ENCODE peak calls at places on chromosomes 11 and 22, in nine cellular contexts. L, X, Y, Z, J, V, I, F and W are unnamed samples.

GRCh38 chr22:46290843-46291785 is 5.6 kb upstream of the GTSE1 start:
- DNase-seq in L (no peak), X (no peak), Y (no peak), Z (no peak), J (no peak), V (no peak), I (no peak), F (no peak), W (no peak)

GRCh38 chr22:48536691-48537591 is 1290.7 kb downstream of the BRD1 start:
- DNase-seq in L (no peak), X (no peak), Y (no peak), Z (peak), J (no peak), V (no peak), I (no peak), F (no peak), W (no peak)

GRCh38 chr11:41963406-41963805 is 504.0 kb upstream of the LRRC4C start:
- DNase-seq in L (no peak), X (no peak), Y (no peak), Z (no peak), J (no peak), V (no peak), I (no peak), F (no peak), W (no peak)

GRCh38 chr11:45181595-45182550 is 35.4 kb downstream of the PRDM11 start:
- DNase-seq in L (no peak), X (no peak), Y (no peak), Z (no peak), J (no peak), V (no peak), I (no peak), F (no peak), W (no peak)

GRCh38 chr11:74663315-74663714 is 67.9 kb downstream of the CHRDL2 start:
- DNase-seq in L (no peak), X (no peak), Y (no peak), Z (no peak), J (no peak), V (no peak), I (no peak), F (no peak), W (no peak)

GRCh38 chr22:28348613-28349012 is 331.0 kb downstream of the TTC28 start:
- DNase-seq in L (no peak), X (no peak), Y (no peak), Z (no peak), J (no peak), V (no peak), I (no peak), F (no peak), W (no peak)

GRCh38 chr11:69499216-69499945 is 17.9 kb downstream of the LINC01488 start:
- DNase-seq in L (no peak), X (no peak), Y (peak), Z (no peak), J (no peak), V (no peak), I (no peak), F (no peak), W (no peak)

GRCh38 chr22:29751139-29751538 is 15.7 kb downstream of the ZMAT5 start:
- DNase-seq in L (peak), X (no peak), Y (no peak), Z (no peak), J (peak), V (no peak), I (no peak), F (no peak), W (no peak)

GRCh38 chr11:44563716-44564115 is 1.7 kb upstream of the CD82 start:
- DNase-seq in L (peak), X (peak), Y (no peak), Z (no peak), J (peak), V (no peak), I (no peak), F (no peak), W (no peak)

GRCh38 chr11:66338276-66339162 is 2.3 kb upstream of the RIN1 start:
- DNase-seq in L (no peak), X (no peak), Y (peak), Z (no peak), J (no peak), V (no peak), I (no peak), F (no peak), W (no peak)

GRCh38 chr11:60950024-60950423 is 2.0 kb downstream of the SLC15A3 start:
- DNase-seq in L (no peak), X (no peak), Y (no peak), Z (no peak), J (no peak), V (no peak), I (no peak), F (no peak), W (no peak)

GRCh38 chr11:57900315-57900714 is 123.4 kb upstream of the OR9Q1 start:
- DNase-seq in L (no peak), X (no peak), Y (no peak), Z (no peak), J (no peak), V (no peak), I (no peak), F (no peak), W (no peak)

GRCh38 chr22:37546436-37547248 is 13.6 kb upstream of the CDC42EP1 start:
- DNase-seq in L (peak), X (no peak), Y (peak), Z (no peak), J (peak), V (no peak), I (no peak), F (no peak), W (peak)

GRCh38 chr11:34516247-34517040 is 2.9 kb upstream of the ELF5 start:
- DNase-seq in L (no peak), X (no peak), Y (no peak), Z (no peak), J (no peak), V (no peak), I (no peak), F (no peak), W (no peak)

GRCh38 chr22:24434472-24435322 is 7.3 kb downstream of the ADORA2A start:
- DNase-seq in L (peak), X (no peak), Y (no peak), Z (peak), J (peak), V (no peak), I (peak), F (peak), W (no peak)

GRCh38 chr11:2771758-2772466 is 72.1 kb upstream of the KCNQ1OT1 start:
- DNase-seq in L (no peak), X (no peak), Y (peak), Z (no peak), J (no peak), V (peak), I (no peak), F (no peak), W (peak)

GRCh38 chr22:31615940-31616314 is 46.1 kb downstream of the PISD start:
- DNase-seq in L (no peak), X (no peak), Y (no peak), Z (no peak), J (no peak), V (no peak), I (no peak), F (no peak), W (no peak)

GRCh38 chr11:124899376-124900145 is 1.9 kb upstream of the ROBO4 start:
- DNase-seq in L (peak), X (no peak), Y (no peak), Z (peak), J (peak), V (no peak), I (no peak), F (no peak), W (no peak)

GRCh38 chr11:101466352-101466751 is 117.5 kb downstream of the TRPC6 start:
- DNase-seq in L (no peak), X (no peak), Y (no peak), Z (no peak), J (no peak), V (no peak), I (no peak), F (no peak), W (no peak)

GRCh38 chr22:24154826-24155225 is 26.5 kb upstream of the SUSD2 start:
- DNase-seq in L (no peak), X (no peak), Y (no peak), Z (no peak), J (no peak), V (no peak), I (no peak), F (no peak), W (no peak)

GRCh38 chr11:60349990-60350389 is 22.9 kb downstream of the MS4A6E start:
- DNase-seq in L (no peak), X (no peak), Y (no peak), Z (no peak), J (no peak), V (no peak), I (no peak), F (no peak), W (no peak)

GRCh38 chr22:49394116-49394785 is 433.4 kb downstream of the BRD1 start:
- DNase-seq in L (no peak), X (no peak), Y (no peak), Z (no peak), J (no peak), V (no peak), I (no peak), F (no peak), W (no peak)

GRCh38 chr22:23718371-23719165 is 27.8 kb downstream of the RGL4 start:
- DNase-seq in L (no peak), X (no peak), Y (no peak), Z (no peak), J (no peak), V (no peak), I (no peak), F (no peak), W (no peak)

GRCh38 chr11:110081462-110082233 is 11.5 kb upstream of the ZC3H12C start:
- DNase-seq in L (peak), X (no peak), Y (no peak), Z (no peak), J (no peak), V (no peak), I (no peak), F (no peak), W (no peak)

GRCh38 chr11:66728760-66729385 is at the start of gene SPTBN2:
- DNase-seq in L (no peak), X (no peak), Y (no peak), Z (no peak), J (no peak), V (peak), I (no peak), F (no peak), W (no peak)

GRCh38 chr11:120290945-120291344 is 34.2 kb upstream of the TLCD5 start:
- DNase-seq in L (no peak), X (no peak), Y (no peak), Z (no peak), J (no peak), V (no peak), I (no peak), F (no peak), W (no peak)

GRCh38 chr22:36369922-36370781 is 17.6 kb downstream of the MYH9 start:
- DNase-seq in L (peak), X (no peak), Y (peak), Z (no peak), J (peak), V (no peak), I (no peak), F (no peak), W (no peak)

GRCh38 chr22:35514366-35514765 is 26.3 kb upstream of the RASD2 start:
- DNase-seq in L (no peak), X (no peak), Y (no peak), Z (no peak), J (no peak), V (no peak), I (no peak), F (no peak), W (no peak)

GRCh38 chr22:50039669-50040458 is 18.2 kb downstream of the TTLL8 start:
- DNase-seq in L (no peak), X (no peak), Y (no peak), Z (no peak), J (no peak), V (no peak), I (no peak), F (no peak), W (no peak)

GRCh38 chr11:116641561-116642045 is 131.2 kb downstream of the BUD13 start:
- DNase-seq in L (peak), X (no peak), Y (peak), Z (no peak), J (peak), V (peak), I (no peak), F (no peak), W (peak)

GRCh38 chr11:12123799-12124198 is 13.4 kb downstream of the MICAL2 start:
- DNase-seq in L (peak), X (no peak), Y (no peak), Z (no peak), J (peak), V (no peak), I (no peak), F (no peak), W (no peak)

GRCh38 chr11:88292156-88292844 is 45.2 kb downstream of the CTSC start:
- DNase-seq in L (peak), X (no peak), Y (no peak), Z (no peak), J (peak), V (no peak), I (no peak), F (no peak), W (peak)

GRCh38 chr11:77734890-77735289 is 85.6 kb downstream of the RSF1 start:
- DNase-seq in L (no peak), X (no peak), Y (no peak), Z (no peak), J (no peak), V (no peak), I (no peak), F (no peak), W (no peak)

GRCh38 chr11:81224396-81224795 is 1509.3 kb downstream of the FAM181B start:
- DNase-seq in L (no peak), X (no peak), Y (no peak), Z (no peak), J (no peak), V (no peak), I (no peak), F (no peak), W (no peak)

GRCh38 chr11:13942908-13943505 is 19.5 kb upstream of the SPON1 start:
- DNase-seq in L (peak), X (no peak), Y (no peak), Z (no peak), J (peak), V (no peak), I (no peak), F (no peak), W (no peak)

GRCh38 chr11:88179141-88179540 is 3.9 kb upstream of the RAB38 start:
- DNase-seq in L (peak), X (no peak), Y (no peak), Z (no peak), J (no peak), V (no peak), I (no peak), F (no peak), W (no peak)

GRCh38 chr11:87897079-87897478 is 278.2 kb downstream of the RAB38 start:
- DNase-seq in L (no peak), X (no peak), Y (no peak), Z (no peak), J (no peak), V (no peak), I (no peak), F (no peak), W (no peak)

GRCh38 chr11:59358020-59358419 is 675 bp upstream of the OR5AN1 start:
- DNase-seq in L (no peak), X (no peak), Y (no peak), Z (no peak), J (no peak), V (no peak), I (no peak), F (no peak), W (no peak)